ENCODE peak calls at places on chromosomes 3 and 15, in five cellular contexts. C is GM19239, J is NCI-H446, D is AG20443, S is HuH-7.5. Y is an unnamed sample.
A peak's percentile ranks its signal among the peaks of the same experiment; 100 is the strongest.

GRCh38 chr3:9101286-9101685 is 138.0 kb upstream of the RAD18 start:
- DNase-seq in J (no peak), S (no peak), D (no peak), C (no peak), Y (no peak)

GRCh38 chr3:56800373-56801150 is 1.2 kb downstream of the ARHGEF3 start:
- DNase-seq in D (no peak), S (no peak), C (no peak), J (no peak), Y (no peak)

GRCh38 chr3:195704433-195704999 is 16.3 kb upstream of the MUC20 start:
- DNase-seq in S (no peak), D (no peak), J (no peak), C (no peak), Y (no peak)

GRCh38 chr3:122356402-122356801 is 26.6 kb downstream of the MIX23 start:
- DNase-seq in C (no peak), J (peak; percentile 53), S (peak; percentile 36), D (peak; percentile 27), Y (no peak)

GRCh38 chr3:46110701-46111493 is 83.6 kb upstream of the XCR1 start:
- DNase-seq in C (no peak), S (no peak), J (peak; percentile 71), D (peak; percentile 35), Y (no peak)

GRCh38 chr3:178671261-178672191 is 135.3 kb downstream of the KCNMB2 start:
- DNase-seq in J (peak; percentile 23), S (no peak), C (no peak), D (peak; percentile 23), Y (no peak)

GRCh38 chr15:95086543-95087252 is 855.3 kb downstream of the MCTP2 start:
- DNase-seq in S (peak; percentile 21), D (peak; percentile 16), C (no peak), J (no peak), Y (no peak)

GRCh38 chr3:163785693-163786092 is 1292.6 kb downstream of the SI start:
- DNase-seq in D (no peak), C (no peak), J (no peak), S (no peak), Y (no peak)

GRCh38 chr3:172152869-172153268 is 113.5 kb downstream of the FNDC3B start:
- DNase-seq in C (no peak), J (peak; percentile 41), D (peak; percentile 50), S (no peak), Y (no peak)

Y was measured in 8988T.